ENCODE peak calls at places on chromosomes 6 and 20, in six cellular contexts. E, Y, P, X, Z and R are unnamed samples.
A peak's percentile ranks its signal among the peaks of the same experiment; 100 is the strongest.

GRCh38 chr20:23061262-23061661 is 11.8 kb upstream of the THBD start:
- DNase-seq in E (no peak), Y (no peak), P (no peak), X (no peak), Z (no peak), R (no peak)

GRCh38 chr20:41447026-41447425 is 80.4 kb upstream of the EMILIN3 start:
- DNase-seq in E (no peak), Y (no peak), P (no peak), X (no peak), Z (no peak), R (no peak)

GRCh38 chr20:53159144-53159543 is 187.0 kb downstream of the TSHZ2 start:
- DNase-seq in E (no peak), Y (no peak), P (no peak), X (no peak), Z (no peak), R (no peak)

GRCh38 chr20:38590682-38591483 is 9.9 kb downstream of the ADIG start:
- DNase-seq in E (no peak), Y (no peak), P (no peak), X (no peak), Z (no peak), R (no peak)

GRCh38 chr6:100573169-100573568 is 108.4 kb upstream of the SIM1 start:
- DNase-seq in E (no peak), Y (no peak), P (no peak), X (peak; percentile 7), Z (no peak), R (no peak)

GRCh38 chr6:136435096-136435495 is 115.1 kb downstream of the MAP7 start:
- DNase-seq in E (no peak), Y (no peak), P (no peak), X (no peak), Z (no peak), R (no peak)

GRCh38 chr20:47764154-47764734 is 21.0 kb downstream of the SULF2 start:
- DNase-seq in E (no peak), Y (no peak), P (no peak), X (peak; percentile 46), Z (no peak), R (no peak)

GRCh38 chr6:87925373-87926060 is 122.1 kb upstream of the SPACA1 start:
- DNase-seq in E (no peak), Y (no peak), P (no peak), X (no peak), Z (peak; percentile 55), R (no peak)

GRCh38 chr6:53312355-53312754 is 36.4 kb downstream of the ELOVL5 start:
- DNase-seq in E (no peak), Y (no peak), P (no peak), X (peak; percentile 44), Z (no peak), R (no peak)

GRCh38 chr6:53318429-53318828 is 30.3 kb downstream of the ELOVL5 start:
- DNase-seq in E (no peak), Y (no peak), P (no peak), X (no peak), Z (no peak), R (no peak)

GRCh38 chr6:53313784-53314382 is 34.9 kb downstream of the ELOVL5 start:
- DNase-seq in E (no peak), Y (no peak), P (no peak), X (no peak), Z (no peak), R (no peak)

GRCh38 chr6:53317861-53318260 is 30.9 kb downstream of the ELOVL5 start:
- DNase-seq in E (no peak), Y (no peak), P (no peak), X (no peak), Z (no peak), R (no peak)

DNA sequence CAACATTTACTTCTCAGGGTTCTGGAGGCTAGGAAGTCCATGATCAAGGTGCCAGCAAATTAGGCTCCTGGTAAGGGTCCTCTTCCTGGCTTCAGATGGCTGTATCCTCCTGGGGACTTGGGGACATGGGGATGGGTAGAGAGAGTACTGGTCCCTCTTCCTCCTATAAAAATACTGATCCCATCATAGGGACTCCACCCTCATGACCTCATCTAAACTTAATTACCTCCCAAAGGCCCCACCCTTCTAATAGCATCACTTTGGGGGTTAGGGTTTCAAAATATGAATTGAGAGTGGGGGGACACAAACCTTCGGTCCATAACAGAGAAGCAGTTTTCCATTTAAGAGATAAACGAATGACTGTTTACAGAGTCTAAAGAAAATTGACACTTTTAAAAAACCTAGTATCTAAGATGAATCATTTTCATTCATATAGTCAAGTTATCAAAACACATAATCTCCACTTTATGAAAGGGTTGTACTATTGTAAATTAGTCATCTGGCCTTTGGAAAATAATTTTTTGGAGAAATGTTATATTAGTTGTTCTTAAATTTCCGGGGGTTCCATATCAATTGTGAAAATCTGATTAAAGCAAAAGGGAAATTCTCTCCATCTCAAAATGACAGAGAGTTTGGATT is 33.5 kb downstream of the ELOVL5 start:
- DNase-seq in E (no peak), Y (no peak), P (no peak), X (no peak), Z (no peak), R (no peak)
- H3K4me1 ChIP-seq in E (no peaks in the 10 kb centered on the region), Y (peaks cover 61% of the 10 kb centered on the region), P (no peaks in the 10 kb centered on the region), X (peaks cover 33% of the 10 kb centered on the region), Z (peaks cover 20% of the 10 kb centered on the region), R (no peaks in the 10 kb centered on the region)

DNA sequence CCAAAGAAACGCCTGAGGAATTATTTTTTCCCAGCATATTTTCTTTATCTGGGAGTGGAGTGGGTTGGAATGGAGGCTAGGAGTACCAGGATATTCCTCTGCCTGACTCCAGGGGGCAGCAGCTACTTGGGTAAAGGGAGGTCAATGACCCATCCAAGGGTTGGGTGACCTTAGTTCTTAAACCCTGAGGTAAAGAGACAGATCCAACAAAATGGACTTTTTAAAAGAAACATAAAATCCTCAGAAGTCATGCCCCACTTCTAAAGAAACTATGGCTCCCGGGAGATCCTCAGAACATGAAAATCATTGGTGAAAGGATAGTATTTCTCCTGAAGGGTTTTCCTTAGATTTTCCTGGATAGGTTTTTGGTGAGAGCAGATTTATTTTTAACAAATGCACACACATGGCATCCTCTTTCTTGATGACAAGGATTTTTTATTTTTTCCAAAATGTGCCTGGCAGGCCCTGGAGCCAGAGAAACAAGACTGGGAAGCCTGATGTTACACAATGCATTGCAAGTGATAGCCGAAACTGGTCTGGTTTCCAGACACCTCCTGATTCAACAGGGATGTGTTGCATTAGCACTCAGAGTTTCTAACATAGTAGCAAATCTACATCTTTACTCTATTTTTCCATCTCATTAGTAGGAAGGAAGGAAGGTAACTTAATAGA is 240.9 kb upstream of the BTBD3 start:
- DNase-seq in E (peak; percentile 41), Y (peak; percentile 55), P (no peak), X (peak; percentile 67), Z (peak; percentile 46), R (peak; percentile 71)
- TF ChIP-seq CTCF in E (peak; percentile 94), Y (peak; percentile 82), P (peak; percentile 61), X (peak; percentile 88), Z (peak; percentile 78), R (peak; percentile 73)

DNA sequence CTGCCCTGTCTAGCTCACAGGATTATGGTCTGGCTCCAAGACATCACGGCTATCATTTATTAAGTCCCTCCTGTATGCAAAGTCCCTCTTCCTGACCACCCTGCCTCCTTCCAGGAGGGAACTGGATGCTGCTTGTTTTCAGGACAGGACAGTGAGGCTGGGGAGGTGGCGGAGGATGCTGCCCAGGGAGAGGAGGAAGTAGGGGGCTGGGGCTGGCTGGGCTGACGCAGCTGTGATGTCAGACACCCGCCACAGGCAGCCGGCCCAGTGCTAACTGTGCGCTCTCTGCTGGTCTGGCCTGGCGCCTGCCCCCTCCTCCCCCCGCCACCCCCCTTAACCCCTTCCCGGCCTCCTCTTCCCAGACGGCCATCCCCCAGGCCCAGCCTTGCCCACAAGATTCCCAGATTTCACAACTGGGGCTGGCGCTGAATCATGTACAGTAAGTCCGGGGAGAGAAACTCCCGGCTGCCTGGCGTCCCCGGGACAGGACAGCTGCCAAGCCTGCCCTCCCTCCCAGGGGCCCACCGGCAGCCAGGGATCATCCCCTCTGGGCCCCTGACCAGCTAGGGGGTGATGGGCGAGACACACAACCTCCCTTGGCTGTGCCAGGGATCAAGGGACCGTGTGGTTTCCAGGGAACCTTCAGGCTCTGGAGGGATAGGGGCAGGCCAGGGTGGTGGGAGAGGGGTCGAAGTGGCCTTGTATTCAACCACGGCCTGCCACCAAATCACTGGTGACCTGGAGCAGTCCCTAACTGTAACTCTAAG is 118.1 kb downstream of the CEBPB start:
- DNase-seq in E (peak; percentile 76), Y (peak; percentile 93), P (peak; percentile 96), X (peak; percentile 94), Z (peak; percentile 78), R (peak; percentile 63)
- H3K4me1 ChIP-seq in E (peaks cover 98% of the 10 kb centered on the region), Y (peaks cover 79% of the 10 kb centered on the region), P (peaks cover 19% of the 10 kb centered on the region), X (peaks cover 23% of the 10 kb centered on the region), Z (peaks cover 65% of the 10 kb centered on the region), R (no peaks in the 10 kb centered on the region)

GRCh38 chr20:57716893-57717292 is 7.1 kb upstream of the PMEPA1 start:
- DNase-seq in E (no peak), Y (peak; percentile 38), P (no peak), X (no peak), Z (no peak), R (no peak)
- TF ChIP-seq CTCF in E (no peak), Y (no peak), P (no peak), X (no peak), Z (no peak), R (no peak)

DNA sequence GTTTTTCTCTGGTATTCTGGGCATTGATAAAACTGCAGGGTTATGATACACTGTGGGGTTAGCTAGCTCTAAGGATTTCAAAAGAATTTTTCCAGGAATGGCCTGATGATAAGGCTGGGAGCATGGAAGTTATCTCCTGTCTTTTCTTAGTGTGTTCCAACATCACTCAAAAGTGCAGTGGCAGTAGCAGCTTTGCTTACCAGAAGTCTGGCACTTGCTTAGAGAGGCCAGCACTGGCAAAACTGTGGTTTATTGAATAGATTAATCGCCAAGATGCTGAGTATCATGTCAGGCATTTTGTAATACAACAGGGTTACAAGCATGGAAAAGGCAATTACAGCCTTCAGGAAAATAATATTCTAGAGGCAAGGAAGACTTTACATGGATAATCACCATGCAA is 719.5 kb upstream of the GJE1 start:
- DNase-seq in E (no peak), Y (no peak), P (no peak), X (no peak), Z (no peak), R (no peak)
- H3K4me1 ChIP-seq in E (no peaks in the 10 kb centered on the region), Y (no peaks in the 10 kb centered on the region), P (no peaks in the 10 kb centered on the region), X (no peaks in the 10 kb centered on the region), Z (no peaks in the 10 kb centered on the region), R (no peaks in the 10 kb centered on the region)